ENCODE peak calls at places on chromosomes 1 and 21, in nine cellular contexts. L is thyroid gland, D is HCT116, O is Peyer's patch, V is tibial nerve, J is adrenal gland, Z is breast epithelium, A is esophagus squamous epithelium, X is IMR-90. F is an unnamed sample.

GRCh38 chr1:229203030-229203751 is 67.7 kb upstream of the RAB4A start:
- DNase-seq in L (no peak), D (peak), O (no peak), V (no peak), J (no peak), Z (no peak), A (no peak), X (peak), F (peak)

GRCh38 chr21:35649186-35649585 is 411.1 kb downstream of the SETD4 start:
- DNase-seq in L (no peak), D (no peak), O (no peak), V (no peak), J (no peak), Z (no peak), A (no peak), X (peak), F (no peak)

GRCh38 chr1:14922942-14923341 is 230.6 kb upstream of the TMEM51 start:
- DNase-seq in L (no peak), D (no peak), O (no peak), V (no peak), J (no peak), Z (no peak), A (no peak), X (no peak), F (no peak)

GRCh38 chr1:71706030-71706671 is 576.2 kb downstream of the NEGR1 start:
- DNase-seq in L (no peak), D (no peak), O (no peak), V (no peak), J (no peak), Z (no peak), A (no peak), X (peak), F (no peak)

GRCh38 chr1:175128523-175128922 is 60.9 kb downstream of the TNN start:
- DNase-seq in L (no peak), D (no peak), O (no peak), V (no peak), J (no peak), Z (no peak), A (no peak), X (no peak), F (no peak)

GRCh38 chr1:160076295-160076694 is 5.0 kb upstream of the KCNJ9 start:
- DNase-seq in L (no peak), D (no peak), O (no peak), V (no peak), J (no peak), Z (no peak), A (no peak), X (no peak), F (no peak)

GRCh38 chr1:245873883-245874671 is 633.0 kb downstream of the SMYD3 start:
- DNase-seq in L (no peak), D (no peak), O (no peak), V (no peak), J (no peak), Z (no peak), A (no peak), X (peak), F (no peak)

GRCh38 chr1:51916587-51917405 is 38.3 kb upstream of the NRDC start:
- DNase-seq in L (no peak), D (no peak), O (no peak), V (no peak), J (no peak), Z (no peak), A (no peak), X (peak), F (no peak)

GRCh38 chr1:59879556-59879955 is 47.0 kb downstream of the CYP2J2 start:
- DNase-seq in L (peak), D (peak), O (peak), V (peak), J (peak), Z (peak), A (no peak), X (peak), F (no peak)

GRCh38 chr1:244046907-244047738 is 4.0 kb upstream of the ZBTB18 start:
- DNase-seq in L (peak), D (no peak), O (no peak), V (no peak), J (peak), Z (no peak), A (no peak), X (peak), F (no peak)

GRCh38 chr21:38765056-38765455 is 40.7 kb upstream of the ETS2 start:
- DNase-seq in L (no peak), D (no peak), O (no peak), V (no peak), J (no peak), Z (no peak), A (no peak), X (no peak), F (no peak)

GRCh38 chr1:38586993-38587646 is 272.5 kb downstream of the RRAGC start:
- DNase-seq in L (peak), D (peak), O (peak), V (no peak), J (peak), Z (no peak), A (no peak), X (no peak), F (no peak)

GRCh38 chr1:154757149-154757548 is 112.9 kb downstream of the KCNN3 start:
- DNase-seq in L (peak), D (no peak), O (no peak), V (no peak), J (no peak), Z (no peak), A (no peak), X (no peak), F (peak)

GRCh38 chr21:43364851-43365424 is 62.0 kb downstream of the SIK1 start:
- DNase-seq in L (peak), D (no peak), O (no peak), V (no peak), J (no peak), Z (no peak), A (no peak), X (no peak), F (no peak)

GRCh38 chr21:43365611-43366426 is 61.1 kb downstream of the SIK1 start:
- DNase-seq in L (no peak), D (no peak), O (no peak), V (no peak), J (no peak), Z (no peak), A (no peak), X (no peak), F (no peak)

GRCh38 chr21:43362928-43363314 is 64.0 kb downstream of the SIK1 start:
- DNase-seq in L (no peak), D (no peak), O (no peak), V (no peak), J (no peak), Z (no peak), A (no peak), X (no peak), F (no peak)

GRCh38 chr21:43363506-43364260 is 63.2 kb downstream of the SIK1 start:
- DNase-seq in L (no peak), D (no peak), O (no peak), V (no peak), J (no peak), Z (no peak), A (no peak), X (no peak), F (no peak)

DNA sequence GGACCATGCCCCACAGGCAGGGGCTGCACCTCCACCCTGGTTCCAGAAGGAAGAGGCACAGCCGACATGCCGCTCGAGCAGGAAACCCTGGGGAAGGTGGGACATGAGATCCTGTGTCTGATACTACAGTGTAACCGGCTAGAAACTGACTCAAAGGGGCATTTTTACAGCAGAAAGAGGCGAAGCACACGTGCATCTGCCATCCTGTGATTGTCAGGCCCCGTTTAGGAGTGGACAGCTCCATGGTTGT is 62.7 kb downstream of the SIK1 start:
- DNase-seq in L (no peak), D (no peak), O (no peak), V (no peak), J (no peak), Z (no peak), A (no peak), X (no peak), F (no peak)
- TF ChIP-seq POLR2A in L (no peak), D (no peak), O (no peak), V (no peak), J (no peak), Z (no peak), A (no peak), X (no peak), F (no peak)

DNA sequence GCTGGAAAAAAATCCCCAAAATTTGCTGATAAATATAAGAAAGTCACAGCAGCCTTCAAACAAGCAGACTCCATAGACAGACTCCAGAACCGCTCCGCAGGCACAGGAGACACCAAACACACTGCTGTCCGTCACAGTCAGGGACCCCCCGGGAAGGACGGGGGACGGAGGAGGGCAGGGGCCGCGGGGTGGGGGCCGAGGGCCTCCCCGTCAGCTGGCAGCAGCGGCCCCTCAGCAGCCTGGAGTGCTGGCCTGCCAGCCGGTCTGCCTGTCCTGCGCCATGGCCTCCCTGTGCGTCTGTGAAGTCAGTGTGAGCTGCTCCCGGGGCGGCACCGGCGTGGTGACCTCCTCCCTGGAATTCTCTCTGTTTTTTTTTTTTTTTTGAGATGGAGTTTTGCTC is 10.1 kb upstream of the C1orf159 start:
- DNase-seq in L (no peak), D (no peak), O (no peak), V (no peak), J (no peak), Z (no peak), A (no peak), X (no peak), F (no peak)
- TF ChIP-seq POLR2A in L (no peak), D (no peak), O (no peak), V (no peak), J (no peak), Z (no peak), A (no peak), X (no peak), F (no peak)

GRCh38 chr1:248905949-248906740 is at the start of gene PGBD2:
- DNase-seq in L (peak), D (peak), O (peak), V (peak), J (peak), Z (peak), A (peak), X (peak), F (peak)
- TF ChIP-seq POLR2A in L (peak), D (peak), O (peak), V (peak), J (peak), Z (peak), A (peak), X (peak), F (peak)

DNA sequence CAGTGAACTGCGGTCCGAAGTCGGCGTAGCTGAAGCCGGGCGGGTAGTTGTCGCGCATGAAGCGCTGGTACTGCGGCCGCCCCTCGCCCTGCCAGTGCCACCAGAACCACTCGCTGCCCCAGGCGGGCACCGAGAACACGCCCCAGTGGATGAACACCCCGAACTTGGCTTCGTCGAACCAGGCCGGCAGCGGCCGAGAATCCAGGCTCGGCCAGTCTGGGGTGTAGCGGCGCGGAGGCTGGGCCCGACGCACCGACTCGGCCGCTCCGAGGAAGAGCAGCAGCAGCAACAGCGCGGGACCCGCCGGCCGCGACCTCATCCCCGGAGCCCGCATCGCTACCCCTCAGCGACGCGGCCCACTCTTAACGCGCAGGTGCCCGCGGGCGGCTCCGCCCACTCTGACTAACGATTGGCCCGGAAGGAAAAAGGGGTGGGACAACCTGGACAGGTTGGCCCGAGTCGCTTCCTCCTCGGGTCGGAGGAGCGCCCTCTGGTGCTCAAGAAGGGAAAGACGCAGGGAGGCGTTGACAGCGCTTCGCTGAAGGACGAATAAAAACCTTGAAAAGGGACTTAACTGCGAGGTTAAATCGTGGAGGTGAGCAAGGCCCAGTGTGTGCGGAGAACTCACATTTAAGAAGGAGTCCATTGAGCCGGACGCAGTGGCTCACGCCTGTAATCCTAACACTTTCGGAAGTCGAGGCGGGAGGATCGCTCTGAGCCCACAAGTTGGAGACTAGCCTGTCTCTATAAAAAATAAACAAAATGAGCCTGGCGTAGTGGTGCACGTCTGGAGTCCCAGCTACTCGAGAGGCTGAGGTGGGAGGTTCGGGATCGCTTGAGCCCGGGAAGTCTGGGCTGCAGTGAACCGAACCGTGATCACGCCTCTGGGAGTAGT is at the start of gene FUCA1:
- DNase-seq in L (peak), D (peak), O (peak), V (peak), J (peak), Z (peak), A (peak), X (peak), F (peak)
- TF ChIP-seq POLR2A in L (peak), D (peak), O (peak), V (peak), J (peak), Z (no peak), A (peak), X (no peak), F (peak)

GRCh38 chr1:203309115-203309429 is 3.8 kb downstream of the BTG2 start:
- DNase-seq in L (no peak), D (no peak), O (peak), V (no peak), J (no peak), Z (no peak), A (no peak), X (no peak), F (no peak)

GRCh38 chr1:203306089-203306969 is 1.0 kb downstream of the BTG2 start:
- DNase-seq in L (peak), D (peak), O (peak), V (peak), J (peak), Z (peak), A (peak), X (peak), F (peak)

GRCh38 chr1:203306970-203307541 is 1.7 kb downstream of the BTG2 start:
- DNase-seq in L (peak), D (no peak), O (peak), V (no peak), J (peak), Z (no peak), A (no peak), X (no peak), F (no peak)

GRCh38 chr1:203307690-203308126 is 2.4 kb downstream of the BTG2 start:
- DNase-seq in L (no peak), D (no peak), O (peak), V (no peak), J (no peak), Z (no peak), A (no peak), X (no peak), F (no peak)

DNA sequence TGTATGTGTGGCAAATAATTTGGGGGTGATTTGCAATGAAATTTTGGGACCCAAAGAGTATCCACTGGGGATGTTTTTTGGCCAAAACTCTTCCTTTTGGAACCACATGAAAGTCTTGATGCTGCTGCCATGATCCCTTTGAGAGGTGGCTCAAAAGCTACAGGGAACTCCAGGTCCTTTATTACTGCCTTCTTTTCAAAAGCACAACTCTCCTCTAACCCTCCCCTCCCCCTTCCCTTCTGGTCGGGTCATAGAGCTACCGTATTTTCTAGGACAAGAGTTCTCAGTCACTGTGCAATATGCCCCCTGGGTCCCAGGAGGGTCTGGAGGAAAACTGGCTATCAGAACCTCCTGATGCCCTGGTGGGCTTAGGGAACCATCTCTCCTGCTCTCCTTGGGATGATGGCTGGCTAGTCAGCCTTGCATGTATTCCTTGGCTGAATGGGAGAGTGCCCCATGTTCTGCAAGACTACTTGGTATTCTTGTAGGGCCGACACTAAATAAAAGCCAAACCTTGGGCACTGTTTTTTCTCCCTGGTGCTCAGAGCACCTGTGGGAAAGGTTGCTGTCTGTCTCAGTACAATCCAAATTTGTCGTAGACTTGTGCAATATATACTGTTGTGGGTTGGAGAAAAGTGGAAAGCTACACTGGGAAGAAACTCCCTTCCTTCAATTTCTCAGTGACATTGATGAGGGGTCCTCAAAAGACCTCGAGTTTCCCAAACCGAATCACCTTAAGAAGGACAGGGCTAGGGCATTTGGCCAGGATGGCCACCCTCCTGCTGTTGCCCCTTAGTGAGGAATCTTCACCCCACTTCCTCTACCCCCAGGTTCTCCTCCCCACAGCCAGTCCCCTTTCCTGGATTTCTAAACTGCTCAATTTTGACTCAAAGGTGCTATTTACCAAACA is 3.1 kb downstream of the BTG2 start:
- DNase-seq in L (no peak), D (no peak), O (peak), V (no peak), J (no peak), Z (no peak), A (no peak), X (no peak), F (no peak)
- TF ChIP-seq POLR2A in L (no peak), D (no peak), O (peak), V (no peak), J (no peak), Z (no peak), A (no peak), X (peak), F (no peak)

GRCh38 chr1:33348194-33348593 is 27.3 kb upstream of the A3GALT2 start:
- DNase-seq in L (no peak), D (no peak), O (no peak), V (no peak), J (no peak), Z (no peak), A (no peak), X (peak), F (peak)

GRCh38 chr1:33349081-33349759 is 28.3 kb upstream of the A3GALT2 start:
- DNase-seq in L (peak), D (no peak), O (peak), V (no peak), J (peak), Z (no peak), A (no peak), X (no peak), F (peak)

GRCh38 chr1:33348676-33349080 is 27.8 kb upstream of the A3GALT2 start:
- DNase-seq in L (no peak), D (no peak), O (no peak), V (no peak), J (no peak), Z (no peak), A (no peak), X (no peak), F (no peak)

GRCh38 chr1:33347650-33347992 is 26.7 kb upstream of the A3GALT2 start:
- DNase-seq in L (no peak), D (no peak), O (peak), V (no peak), J (no peak), Z (no peak), A (no peak), X (peak), F (peak)

DNA sequence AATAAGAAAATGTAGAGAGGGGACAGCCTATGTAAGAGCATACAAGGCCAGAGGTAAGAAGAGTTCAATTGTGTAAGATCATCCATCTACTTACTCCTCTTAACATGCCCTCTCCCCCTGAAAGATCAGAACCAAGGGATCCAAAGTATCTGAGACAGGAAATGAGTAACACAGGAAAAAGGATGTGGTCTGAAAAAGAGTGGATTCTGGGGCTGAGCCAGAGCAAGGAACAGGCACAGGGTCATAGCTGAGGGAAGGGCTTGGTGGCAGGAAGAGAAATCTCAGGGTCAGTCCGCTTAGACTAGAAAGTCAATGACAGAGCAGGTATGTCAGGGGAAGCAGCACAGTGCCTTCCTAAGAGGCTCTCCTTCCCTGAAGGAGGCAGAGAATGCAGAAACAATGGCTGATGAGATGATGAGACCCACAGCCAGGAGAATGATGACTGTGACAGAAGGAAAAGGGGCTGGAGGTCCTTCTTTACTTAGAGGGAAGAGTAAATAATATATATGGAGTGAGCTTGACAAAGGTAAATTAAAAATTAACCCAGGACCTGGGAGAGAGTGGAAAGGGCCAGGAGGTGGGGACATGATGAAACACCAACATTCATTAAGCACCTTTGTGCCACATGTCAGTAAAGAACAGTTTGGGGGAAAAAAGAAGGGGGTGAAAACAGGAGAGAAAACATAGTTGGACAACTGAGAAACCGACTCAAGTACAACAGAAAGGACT is 26.2 kb upstream of the A3GALT2 start:
- DNase-seq in L (peak), D (peak), O (peak), V (no peak), J (peak), Z (no peak), A (no peak), X (peak), F (peak)
- TF ChIP-seq POLR2A in L (peak), D (peak), O (peak), V (peak), J (peak), Z (peak), A (peak), X (peak), F (peak)

GRCh38 chr1:111615874-111616715 is 3.5 kb upstream of the RAP1A start:
- DNase-seq in L (no peak), D (no peak), O (no peak), V (no peak), J (no peak), Z (no peak), A (no peak), X (peak), F (no peak)
- TF ChIP-seq POLR2A in L (no peak), D (no peak), O (no peak), V (no peak), J (no peak), Z (no peak), A (no peak), X (no peak), F (no peak)